ENCODE peak calls at places on chromosomes 3 and 15, in six cellular contexts. Y, E, I, L, T and K are unnamed samples.

GRCh38 chr3:134244921-134245320 is 5.7 kb downstream of the RYK start:
- DNase-seq in Y (no peak), E (no peak), I (no peak), L (no peak), T (no peak), K (no peak)

GRCh38 chr15:51499379-51499976 is 123.1 kb downstream of the DMXL2 start:
- DNase-seq in Y (peak), E (no peak), I (no peak), L (no peak), T (no peak), K (no peak)

GRCh38 chr15:47565986-47566385 is 151.3 kb upstream of the SEMA6D start:
- DNase-seq in Y (no peak), E (no peak), I (no peak), L (no peak), T (no peak), K (no peak)

GRCh38 chr3:70061111-70061510 is 61.6 kb downstream of the SAMMSON start:
- DNase-seq in Y (no peak), E (no peak), I (no peak), L (no peak), T (no peak), K (no peak)

GRCh38 chr3:154718716-154719115 is 288.7 kb upstream of the GPR149 start:
- DNase-seq in Y (no peak), E (no peak), I (no peak), L (no peak), T (no peak), K (no peak)

GRCh38 chr3:23480981-23481380 is 277.9 kb downstream of the UBE2E2 start:
- DNase-seq in Y (no peak), E (no peak), I (no peak), L (no peak), T (no peak), K (no peak)

GRCh38 chr3:58299839-58300516 is 6.1 kb upstream of the RPP14 start:
- DNase-seq in Y (peak), E (no peak), I (no peak), L (no peak), T (no peak), K (no peak)

GRCh38 chr15:100588638-100589242 is 13.2 kb downstream of the LINS1 start:
- DNase-seq in Y (no peak), E (no peak), I (no peak), L (no peak), T (no peak), K (no peak)

GRCh38 chr3:179608931-179609720 is 4.5 kb downstream of the NDUFB5 start:
- DNase-seq in Y (no peak), E (no peak), I (no peak), L (no peak), T (no peak), K (no peak)

GRCh38 chr3:40381904-40382616 is 4.9 kb upstream of the ENTPD3 start:
- DNase-seq in Y (no peak), E (no peak), I (no peak), L (no peak), T (no peak), K (no peak)

GRCh38 chr15:76339302-76340197 is 3.0 kb downstream of the ISL2 start:
- DNase-seq in Y (no peak), E (no peak), I (no peak), L (no peak), T (no peak), K (no peak)

GRCh38 chr3:161558256-161558655 is 61.6 kb downstream of the OTOL1 start:
- DNase-seq in Y (peak), E (no peak), I (no peak), L (no peak), T (no peak), K (no peak)

GRCh38 chr3:143121240-143122088 is 1.9 kb downstream of the CHST2 start:
- DNase-seq in Y (peak), E (peak), I (peak), L (no peak), T (no peak), K (no peak)

GRCh38 chr15:72168131-72168825 is 29.3 kb downstream of the GRAMD2A start:
- DNase-seq in Y (peak), E (no peak), I (no peak), L (no peak), T (peak), K (no peak)

GRCh38 chr3:88149146-88149515 is 628 bp upstream of the C3orf38 start:
- DNase-seq in Y (no peak), E (no peak), I (no peak), L (peak), T (peak), K (no peak)

GRCh38 chr15:53530762-53531161 is 228.7 kb downstream of the WDR72 start:
- DNase-seq in Y (no peak), E (no peak), I (no peak), L (no peak), T (no peak), K (no peak)

GRCh38 chr15:77966540-77967290 is 110.8 kb downstream of the TBC1D2B start:
- DNase-seq in Y (peak), E (peak), I (no peak), L (no peak), T (peak), K (no peak)

GRCh38 chr3:120559228-120560061 is 36.7 kb upstream of the NDUFB4 start:
- DNase-seq in Y (peak), E (peak), I (no peak), L (no peak), T (no peak), K (no peak)

GRCh38 chr15:74192751-74193150 is 9.8 kb downstream of the STRA6 start:
- DNase-seq in Y (no peak), E (no peak), I (no peak), L (no peak), T (no peak), K (no peak)

GRCh38 chr3:123527046-123527445 is 57.8 kb downstream of the HACD2 start:
- DNase-seq in Y (no peak), E (no peak), I (no peak), L (no peak), T (no peak), K (no peak)

GRCh38 chr15:66288093-66288492 is 5.3 kb upstream of the DIS3L start:
- DNase-seq in Y (no peak), E (no peak), I (no peak), L (no peak), T (no peak), K (no peak)

GRCh38 chr15:85691350-85692240 is 103.1 kb downstream of the KLHL25 start:
- DNase-seq in Y (no peak), E (no peak), I (peak), L (no peak), T (no peak), K (no peak)

GRCh38 chr3:13537926-13538325 is 11.0 kb upstream of the FBLN2 start:
- DNase-seq in Y (peak), E (no peak), I (no peak), L (no peak), T (no peak), K (no peak)

DNA sequence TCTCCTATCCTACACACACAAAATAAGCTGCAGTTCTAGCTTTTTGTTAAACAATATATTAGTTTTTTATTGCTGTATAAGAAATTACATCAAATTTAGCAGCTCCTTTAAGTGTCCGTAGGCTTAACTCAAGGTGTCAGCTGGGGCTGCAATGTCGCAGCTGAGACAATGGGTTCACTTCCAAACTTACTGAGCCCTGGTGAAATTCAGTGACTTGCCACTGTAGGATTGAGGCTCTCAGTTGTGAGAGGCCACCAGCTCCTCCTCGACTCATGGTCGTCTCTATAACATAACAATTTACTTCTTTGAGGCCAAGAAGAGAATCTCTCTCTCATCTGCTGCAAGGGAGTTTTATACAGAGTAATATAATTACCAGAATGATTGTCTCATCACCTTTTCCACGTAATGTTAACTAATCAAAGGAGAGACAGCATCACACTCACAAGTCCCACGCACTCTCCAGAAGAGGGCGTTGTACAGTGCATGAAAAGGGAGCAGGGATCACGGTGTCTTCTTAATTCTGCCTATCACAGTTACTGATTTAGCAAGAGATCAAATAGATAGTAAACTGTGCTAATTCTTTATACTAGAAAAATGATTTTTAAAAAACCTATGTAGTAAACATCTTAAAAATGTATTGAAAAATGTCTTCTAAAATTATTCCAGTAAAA is 735.6 kb upstream of the GBE1 start:
- DNase-seq in Y (no peak), E (peak), I (no peak), L (no peak), T (no peak), K (no peak)
- TF ChIP-seq CTCF in Y (no peak), E (peak), I (no peak), L (no peak), T (peak), K (peak)

GRCh38 chr15:46280753-46281521 is 646.1 kb downstream of the SQOR start:
- DNase-seq in Y (no peak), E (no peak), I (no peak), L (no peak), T (peak), K (no peak)
- TF ChIP-seq CTCF in Y (no peak), E (no peak), I (no peak), L (no peak), T (peak), K (peak)

DNA sequence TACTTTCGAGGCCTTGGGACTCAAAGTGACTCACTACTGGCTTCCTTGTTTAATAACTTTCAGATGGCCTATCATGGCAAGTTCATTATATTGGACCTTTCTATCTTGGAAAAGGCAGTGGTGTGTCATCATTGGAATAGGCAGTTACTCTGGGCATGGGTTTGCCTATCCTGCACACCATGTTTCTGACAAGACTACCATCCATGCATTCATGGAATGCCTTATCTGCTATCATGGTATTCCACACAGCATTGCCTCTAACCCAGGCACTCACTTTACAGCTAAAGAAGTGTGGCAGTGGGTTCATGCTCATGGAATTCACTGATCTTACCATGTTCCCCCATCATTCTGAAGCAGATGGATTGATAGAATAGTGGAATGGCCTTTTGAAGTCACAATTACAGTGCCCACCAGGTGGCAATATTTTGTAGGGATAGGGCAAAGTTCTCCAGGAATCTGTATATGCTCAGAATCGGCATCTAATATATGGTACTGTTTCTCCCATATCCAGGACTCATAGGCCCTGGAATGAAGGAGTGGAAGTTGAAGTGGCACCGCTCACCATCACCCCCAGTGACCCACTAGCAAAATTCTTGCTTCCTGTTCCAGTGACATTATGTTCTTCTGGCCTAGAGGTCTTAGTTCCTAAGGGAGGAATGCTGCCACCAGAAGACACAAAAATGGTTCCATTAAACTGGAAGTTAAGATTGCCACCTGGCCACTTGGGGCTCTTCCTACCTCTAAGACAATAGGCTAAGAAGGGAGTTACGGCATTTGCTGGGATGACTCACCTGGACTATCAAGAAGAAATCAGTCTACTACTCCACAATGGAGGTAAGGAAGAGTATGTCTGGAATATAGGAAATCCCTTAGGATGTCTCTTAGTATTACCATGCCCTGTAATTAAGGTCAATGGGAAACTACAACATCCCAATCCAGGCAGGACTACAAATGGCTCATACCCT is 1161.4 kb downstream of the SI start:
- DNase-seq in Y (no peak), E (peak), I (no peak), L (no peak), T (no peak), K (no peak)
- TF ChIP-seq CTCF in Y (peak), E (peak), I (no peak), L (peak), T (peak), K (peak)

DNA sequence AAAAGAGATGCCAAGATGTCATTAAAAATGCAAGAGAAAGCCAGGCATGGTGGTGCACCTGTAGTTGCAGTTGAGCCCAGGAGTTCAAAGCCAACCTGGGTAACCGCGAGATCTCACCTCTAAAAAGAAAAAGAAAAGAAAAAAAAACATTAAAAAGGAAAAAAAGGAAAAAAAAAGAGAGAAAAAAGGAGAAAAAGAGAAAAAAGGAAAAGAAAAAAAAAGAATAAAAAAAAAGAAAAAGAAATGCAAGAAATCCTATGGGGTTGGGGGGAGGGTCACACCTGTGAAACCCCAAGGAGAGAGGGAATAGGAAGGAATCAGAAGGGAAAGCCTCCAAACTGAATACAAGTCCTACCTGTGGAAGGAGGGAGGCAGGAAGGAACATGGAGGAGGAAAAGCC is 5.2 kb upstream of the SUMF1 start:
- DNase-seq in Y (no peak), E (no peak), I (no peak), L (no peak), T (no peak), K (no peak)
- TF ChIP-seq CTCF in Y (no peak), E (no peak), I (no peak), L (no peak), T (no peak), K (no peak)

DNA sequence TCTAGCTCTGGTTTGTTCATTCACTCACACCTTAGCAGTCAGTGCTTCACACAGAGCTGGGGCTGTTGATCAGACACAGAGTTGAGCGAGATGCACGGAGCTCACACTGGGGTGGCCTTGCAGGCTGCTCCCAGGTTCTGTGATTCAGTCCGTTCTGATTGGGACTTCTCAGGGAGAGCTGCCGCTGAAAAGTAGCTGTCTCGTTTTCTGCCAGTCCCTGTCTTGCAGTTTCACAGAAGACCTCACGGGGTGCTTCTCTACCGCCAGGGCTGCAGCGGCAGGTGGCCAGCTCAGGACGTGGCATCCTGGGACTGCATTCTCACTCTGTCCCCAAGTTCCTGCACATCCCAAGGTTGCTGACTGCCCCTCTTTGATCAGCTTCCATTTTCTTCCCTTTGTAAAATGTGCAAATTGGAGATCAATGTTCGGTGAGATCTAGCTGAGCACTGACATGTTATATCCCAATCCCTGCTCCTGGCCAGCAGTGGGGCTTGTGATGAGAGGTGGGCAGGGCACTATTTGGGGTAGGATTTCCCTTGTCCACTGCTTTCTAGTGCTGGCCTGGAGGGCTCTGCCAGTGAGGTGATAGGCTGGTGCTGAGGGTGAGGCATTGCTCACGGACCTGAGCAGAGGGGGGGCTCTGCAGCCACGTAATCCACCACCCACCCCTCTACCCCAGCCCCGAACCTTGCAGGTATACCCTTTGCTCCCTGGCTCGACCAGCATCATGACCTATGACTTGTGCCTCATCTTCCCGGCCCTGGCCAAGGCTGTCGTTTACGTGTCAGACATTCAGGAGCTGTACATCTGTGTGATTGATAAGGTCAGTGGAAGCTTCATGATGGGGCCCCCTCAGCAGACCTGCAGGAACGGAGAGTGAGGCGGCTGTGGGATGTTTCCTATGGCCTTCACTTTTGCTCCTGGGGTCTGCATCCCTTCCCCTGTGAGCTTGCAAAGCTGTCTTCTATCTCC is 5.3 kb upstream of the TXNRD3 start:
- DNase-seq in Y (no peak), E (no peak), I (no peak), L (no peak), T (no peak), K (no peak)
- TF ChIP-seq CTCF in Y (peak), E (no peak), I (no peak), L (no peak), T (no peak), K (peak)

GRCh38 chr3:158794936-158795518 is 6.8 kb upstream of the MFSD1 start:
- DNase-seq in Y (peak), E (no peak), I (no peak), L (no peak), T (no peak), K (no peak)
- TF ChIP-seq CTCF in Y (peak), E (peak), I (peak), L (peak), T (peak), K (peak)